ENCODE peak calls at places on chromosomes 5 and 9, in four cellular contexts. Q, I, B and A are unnamed samples.

GRCh38 chr5:34715711-34716110 is 59.6 kb downstream of the RAI14 start:
- DNase-seq in Q (no peak), B (no peak), I (no peak), A (no peak)

GRCh38 chr9:108565651-108566378 is 290.0 kb downstream of the ACTL7B start:
- DNase-seq in B (peak; percentile 30), Q (peak; percentile 65), I (peak; percentile 35), A (peak; percentile 31)

GRCh38 chr9:18826248-18826647 is 206.8 kb downstream of the SAXO1 start:
- DNase-seq in Q (no peak), B (no peak), I (no peak), A (no peak)

GRCh38 chr9:113219972-113220371 is 1.1 kb downstream of the FKBP15 start:
- DNase-seq in I (no peak), Q (peak; percentile 54), B (no peak), A (no peak)

GRCh38 chr9:92964981-92965758 is 17.8 kb downstream of the FGD3 start:
- DNase-seq in Q (no peak), I (peak; percentile 58), B (no peak), A (no peak)

GRCh38 chr9:134626576-134627416 is 14.8 kb upstream of the COL5A1 start:
- DNase-seq in B (no peak), I (peak; percentile 21), Q (no peak), A (no peak)

GRCh38 chr5:54093081-54093492 is 217.3 kb downstream of the ARL15 start:
- DNase-seq in B (no peak), I (no peak), Q (no peak), A (no peak)

GRCh38 chr9:78539904-78540303 is 243.0 kb downstream of the PSAT1 start:
- DNase-seq in Q (peak; percentile 47), B (no peak), I (no peak), A (no peak)

GRCh38 chr5:126438267-126438666 is 15.1 kb downstream of the GRAMD2B start:
- DNase-seq in Q (no peak), I (no peak), B (no peak), A (no peak)

GRCh38 chr5:141692919-141693848 is 11.2 kb upstream of the ARAP3 start:
- DNase-seq in B (peak; percentile 34), I (no peak), Q (peak; percentile 76), A (no peak)

GRCh38 chr5:137438932-137439331 is 60.2 kb downstream of the SPOCK1 start:
- DNase-seq in I (no peak), Q (no peak), B (no peak), A (no peak)

GRCh38 chr9:136248951-136249880 is 3.6 kb upstream of the QSOX2 start:
- DNase-seq in B (no peak), I (peak; percentile 24), Q (no peak), A (no peak)

GRCh38 chr5:133702773-133703770 is 90.7 kb upstream of the FSTL4 start:
- DNase-seq in B (no peak), I (no peak), Q (no peak), A (no peak)

GRCh38 chr9:118222375-118222774 is 518.2 kb downstream of the TLR4 start:
- DNase-seq in B (peak; percentile 7), I (no peak), Q (no peak), A (no peak)

GRCh38 chr9:134616341-134616740 is 25.3 kb upstream of the COL5A1 start:
- DNase-seq in Q (no peak), I (no peak), B (no peak), A (no peak)

GRCh38 chr9:102778756-102779155 is 216.4 kb upstream of the CYLC2 start:
- DNase-seq in I (no peak), Q (no peak), B (no peak), A (no peak)

GRCh38 chr5:154369682-154370081 is 76.1 kb upstream of the SAP30L start:
- DNase-seq in B (no peak), I (no peak), Q (peak; percentile 24), A (no peak)

GRCh38 chr5:130034872-130035271 is 130.6 kb downstream of the CHSY3 start:
- DNase-seq in B (no peak), Q (no peak), I (no peak), A (no peak)

GRCh38 chr5:173618927-173619519 is 2.6 kb upstream of the BOD1 start:
- DNase-seq in B (peak; percentile 4), Q (peak; percentile 64), I (no peak), A (no peak)

GRCh38 chr9:96394832-96395496 is 11.5 kb upstream of the SLC35D2 start:
- DNase-seq in Q (no peak), B (no peak), I (no peak), A (no peak)

GRCh38 chr9:132769895-132770774 is 99.9 kb downstream of the GTF3C4 start:
- DNase-seq in Q (peak; percentile 79), I (peak; percentile 81), B (no peak), A (no peak)

GRCh38 chr9:38178282-38178681 is 109.3 kb upstream of the SHB start:
- DNase-seq in Q (no peak), B (no peak), I (no peak), A (no peak)

GRCh38 chr5:141846031-141846430 is 32.2 kb downstream of the PCDH1 start:
- DNase-seq in B (peak; percentile 78), Q (peak; percentile 81), I (no peak), A (no peak)

GRCh38 chr5:87526131-87526530 is 113.4 kb upstream of the CCNH start:
- DNase-seq in B (no peak), I (no peak), Q (no peak), A (no peak)

GRCh38 chr9:75811692-75812091 is 78.8 kb upstream of the PCSK5 start:
- DNase-seq in B (no peak), Q (no peak), I (no peak), A (no peak)

GRCh38 chr5:143314664-143315063 is 88.8 kb downstream of the NR3C1 start:
- DNase-seq in Q (peak; percentile 36), I (no peak), B (no peak), A (no peak)

GRCh38 chr5:174583071-174583470 is 141.3 kb upstream of the MSX2 start:
- DNase-seq in I (no peak), B (no peak), Q (no peak), A (no peak)

GRCh38 chr9:23825700-23826099 is 340 bp downstream of the ELAVL2 start:
- DNase-seq in Q (no peak), I (no peak), B (no peak), A (no peak)